ENCODE peak calls at places on chromosomes 3 and 15, in four cellular contexts. One of them, this sample, is unnamed.
A peak's percentile ranks its signal among the peaks of the same experiment; 100 is the strongest.

GRCh38 chr3:147351301-147351700 is 55.0 kb downstream of the ZIC4 start:
- DNase-seq in left ventricle myocardium superior: no peak
- DNase-seq in GM12891: no peak
- DNase-seq in stimulated activated CD4-positive, alpha-beta T cell treated with anti-CD3 and anti-CD28 coated beads, Interleukin-4, amount 100 ng/mL, for 48 hours: no peak
- DNase-seq in this sample: no peak

GRCh38 chr3:9491506-9491905 is 62.1 kb downstream of the LHFPL4 start:
- DNase-seq in GM12891: no peak
- DNase-seq in stimulated activated CD4-positive, alpha-beta T cell treated with anti-CD3 and anti-CD28 coated beads, Interleukin-4, amount 100 ng/mL, for 48 hours: no peak
- DNase-seq in left ventricle myocardium superior: no peak
- DNase-seq in this sample: no peak

GRCh38 chr15:91268510-91268909 is 168.5 kb downstream of the SV2B start:
- DNase-seq in stimulated activated CD4-positive, alpha-beta T cell treated with anti-CD3 and anti-CD28 coated beads, Interleukin-4, amount 100 ng/mL, for 48 hours: no peak
- DNase-seq in GM12891: no peak
- DNase-seq in left ventricle myocardium superior: no peak
- DNase-seq in this sample: peak; percentile 40

GRCh38 chr3:178525180-178525704 is 11.0 kb upstream of the KCNMB2 start:
- DNase-seq in GM12891: no peak
- DNase-seq in left ventricle myocardium superior: no peak
- DNase-seq in stimulated activated CD4-positive, alpha-beta T cell treated with anti-CD3 and anti-CD28 coated beads, Interleukin-4, amount 100 ng/mL, for 48 hours: no peak
- DNase-seq in this sample: no peak

GRCh38 chr3:37115451-37115850 is 58.9 kb downstream of the LRRFIP2 start:
- DNase-seq in stimulated activated CD4-positive, alpha-beta T cell treated with anti-CD3 and anti-CD28 coated beads, Interleukin-4, amount 100 ng/mL, for 48 hours: no peak
- DNase-seq in GM12891: no peak
- DNase-seq in left ventricle myocardium superior: no peak
- DNase-seq in this sample: no peak

GRCh38 chr15:73346735-73347312 is 21.9 kb downstream of the HCN4 start:
- DNase-seq in left ventricle myocardium superior: peak; percentile 84
- DNase-seq in stimulated activated CD4-positive, alpha-beta T cell treated with anti-CD3 and anti-CD28 coated beads, Interleukin-4, amount 100 ng/mL, for 48 hours: peak; percentile 44
- DNase-seq in GM12891: peak; percentile 53
- DNase-seq in this sample: peak; percentile 73

GRCh38 chr15:59999558-60000112 is 4.5 kb upstream of the FOXB1 start:
- DNase-seq in left ventricle myocardium superior: no peak
- DNase-seq in stimulated activated CD4-positive, alpha-beta T cell treated with anti-CD3 and anti-CD28 coated beads, Interleukin-4, amount 100 ng/mL, for 48 hours: no peak
- DNase-seq in GM12891: no peak
- DNase-seq in this sample: no peak

GRCh38 chr3:108088697-108089096 is 2.1 kb downstream of the CD47 start:
- DNase-seq in left ventricle myocardium superior: no peak
- DNase-seq in stimulated activated CD4-positive, alpha-beta T cell treated with anti-CD3 and anti-CD28 coated beads, Interleukin-4, amount 100 ng/mL, for 48 hours: no peak
- DNase-seq in GM12891: no peak
- DNase-seq in this sample: peak; percentile 76

GRCh38 chr3:184781801-184782200 is 30.2 kb upstream of the VPS8 start:
- DNase-seq in stimulated activated CD4-positive, alpha-beta T cell treated with anti-CD3 and anti-CD28 coated beads, Interleukin-4, amount 100 ng/mL, for 48 hours: no peak
- DNase-seq in GM12891: no peak
- DNase-seq in left ventricle myocardium superior: no peak
- DNase-seq in this sample: no peak

GRCh38 chr3:10928396-10928960 is 64.1 kb upstream of the SLC6A1 start:
- DNase-seq in stimulated activated CD4-positive, alpha-beta T cell treated with anti-CD3 and anti-CD28 coated beads, Interleukin-4, amount 100 ng/mL, for 48 hours: no peak
- DNase-seq in left ventricle myocardium superior: no peak
- DNase-seq in GM12891: no peak
- DNase-seq in this sample: no peak

GRCh38 chr15:52730163-52730562 is 51.0 kb upstream of the ATOSA start:
- DNase-seq in left ventricle myocardium superior: no peak
- DNase-seq in GM12891: no peak
- DNase-seq in stimulated activated CD4-positive, alpha-beta T cell treated with anti-CD3 and anti-CD28 coated beads, Interleukin-4, amount 100 ng/mL, for 48 hours: no peak
- DNase-seq in this sample: peak; percentile 52

GRCh38 chr15:48086162-48086561 is 34.6 kb upstream of the SLC24A5 start:
- DNase-seq in GM12891: no peak
- DNase-seq in left ventricle myocardium superior: no peak
- DNase-seq in stimulated activated CD4-positive, alpha-beta T cell treated with anti-CD3 and anti-CD28 coated beads, Interleukin-4, amount 100 ng/mL, for 48 hours: no peak
- DNase-seq in this sample: no peak

GRCh38 chr3:43159496-43160255 is 53.8 kb upstream of the POMGNT2 start:
- DNase-seq in GM12891: no peak
- DNase-seq in stimulated activated CD4-positive, alpha-beta T cell treated with anti-CD3 and anti-CD28 coated beads, Interleukin-4, amount 100 ng/mL, for 48 hours: no peak
- DNase-seq in left ventricle myocardium superior: no peak
- DNase-seq in this sample: no peak

GRCh38 chr15:67176195-67176971 is 78.1 kb downstream of the AAGAB start:
- DNase-seq in left ventricle myocardium superior: peak; percentile 84
- DNase-seq in GM12891: no peak
- DNase-seq in stimulated activated CD4-positive, alpha-beta T cell treated with anti-CD3 and anti-CD28 coated beads, Interleukin-4, amount 100 ng/mL, for 48 hours: no peak
- DNase-seq in this sample: no peak

GRCh38 chr15:89359471-89360293 is 25.1 kb upstream of the POLG start:
- DNase-seq in left ventricle myocardium superior: no peak
- DNase-seq in GM12891: no peak
- DNase-seq in stimulated activated CD4-positive, alpha-beta T cell treated with anti-CD3 and anti-CD28 coated beads, Interleukin-4, amount 100 ng/mL, for 48 hours: no peak
- DNase-seq in this sample: no peak

GRCh38 chr3:159499031-159499793 is 489.4 kb upstream of the IL12A start:
- DNase-seq in GM12891: no peak
- DNase-seq in left ventricle myocardium superior: no peak
- DNase-seq in stimulated activated CD4-positive, alpha-beta T cell treated with anti-CD3 and anti-CD28 coated beads, Interleukin-4, amount 100 ng/mL, for 48 hours: no peak
- DNase-seq in this sample: no peak

GRCh38 chr3:12706504-12707253 is 42.8 kb upstream of the RAF1 start:
- DNase-seq in GM12891: peak; percentile 49
- DNase-seq in stimulated activated CD4-positive, alpha-beta T cell treated with anti-CD3 and anti-CD28 coated beads, Interleukin-4, amount 100 ng/mL, for 48 hours: peak; percentile 43
- DNase-seq in left ventricle myocardium superior: no peak
- DNase-seq in this sample: peak; percentile 75

GRCh38 chr15:33956397-33956796 is 11.9 kb upstream of the CHRM5 start:
- DNase-seq in left ventricle myocardium superior: no peak
- DNase-seq in GM12891: no peak
- DNase-seq in stimulated activated CD4-positive, alpha-beta T cell treated with anti-CD3 and anti-CD28 coated beads, Interleukin-4, amount 100 ng/mL, for 48 hours: no peak
- DNase-seq in this sample: no peak

GRCh38 chr15:38414351-38414750 is 39.6 kb upstream of the FAM98B start:
- DNase-seq in left ventricle myocardium superior: peak; percentile 47
- DNase-seq in GM12891: no peak
- DNase-seq in stimulated activated CD4-positive, alpha-beta T cell treated with anti-CD3 and anti-CD28 coated beads, Interleukin-4, amount 100 ng/mL, for 48 hours: no peak
- DNase-seq in this sample: peak; percentile 24

GRCh38 chr15:41940441-41940857 is 31.9 kb downstream of the EHD4 start:
- DNase-seq in left ventricle myocardium superior: no peak
- DNase-seq in stimulated activated CD4-positive, alpha-beta T cell treated with anti-CD3 and anti-CD28 coated beads, Interleukin-4, amount 100 ng/mL, for 48 hours: peak; percentile 44
- DNase-seq in GM12891: no peak
- DNase-seq in this sample: peak; percentile 80

GRCh38 chr3:178482981-178483380 is 53.3 kb upstream of the KCNMB2 start:
- DNase-seq in stimulated activated CD4-positive, alpha-beta T cell treated with anti-CD3 and anti-CD28 coated beads, Interleukin-4, amount 100 ng/mL, for 48 hours: no peak
- DNase-seq in left ventricle myocardium superior: no peak
- DNase-seq in GM12891: no peak
- DNase-seq in this sample: no peak

GRCh38 chr3:131819656-131820055 is 215.2 kb downstream of the CPNE4 start:
- DNase-seq in left ventricle myocardium superior: no peak
- DNase-seq in stimulated activated CD4-positive, alpha-beta T cell treated with anti-CD3 and anti-CD28 coated beads, Interleukin-4, amount 100 ng/mL, for 48 hours: no peak
- DNase-seq in GM12891: no peak
- DNase-seq in this sample: no peak

GRCh38 chr3:187667526-187667925 is 2.7 kb downstream of the SST start:
- DNase-seq in GM12891: no peak
- DNase-seq in stimulated activated CD4-positive, alpha-beta T cell treated with anti-CD3 and anti-CD28 coated beads, Interleukin-4, amount 100 ng/mL, for 48 hours: no peak
- DNase-seq in left ventricle myocardium superior: no peak
- DNase-seq in this sample: no peak

GRCh38 chr3:9808345-9809037 is 1.6 kb upstream of the TTLL3 start:
- DNase-seq in left ventricle myocardium superior: no peak
- DNase-seq in stimulated activated CD4-positive, alpha-beta T cell treated with anti-CD3 and anti-CD28 coated beads, Interleukin-4, amount 100 ng/mL, for 48 hours: peak; percentile 35
- DNase-seq in GM12891: peak; percentile 56
- DNase-seq in this sample: peak; percentile 79

GRCh38 chr3:40649346-40649745 is 124.6 kb downstream of the ZNF621 start:
- DNase-seq in GM12891: no peak
- DNase-seq in stimulated activated CD4-positive, alpha-beta T cell treated with anti-CD3 and anti-CD28 coated beads, Interleukin-4, amount 100 ng/mL, for 48 hours: no peak
- DNase-seq in left ventricle myocardium superior: no peak
- DNase-seq in this sample: no peak

GRCh38 chr15:44798815-44799214 is 62.5 kb downstream of the TRIM69 start:
- DNase-seq in GM12891: no peak
- DNase-seq in left ventricle myocardium superior: no peak
- DNase-seq in stimulated activated CD4-positive, alpha-beta T cell treated with anti-CD3 and anti-CD28 coated beads, Interleukin-4, amount 100 ng/mL, for 48 hours: no peak
- DNase-seq in this sample: no peak

GRCh38 chr3:161914703-161915102 is 418.1 kb downstream of the OTOL1 start:
- DNase-seq in left ventricle myocardium superior: peak; percentile 44
- DNase-seq in GM12891: no peak
- DNase-seq in stimulated activated CD4-positive, alpha-beta T cell treated with anti-CD3 and anti-CD28 coated beads, Interleukin-4, amount 100 ng/mL, for 48 hours: no peak
- DNase-seq in this sample: no peak

GRCh38 chr3:159604151-159604581 is 384.5 kb upstream of the IL12A start:
- DNase-seq in stimulated activated CD4-positive, alpha-beta T cell treated with anti-CD3 and anti-CD28 coated beads, Interleukin-4, amount 100 ng/mL, for 48 hours: no peak
- DNase-seq in GM12891: no peak
- DNase-seq in left ventricle myocardium superior: peak; percentile 91
- DNase-seq in this sample: no peak

GRCh38 chr3:149771652-149772271 is 19.5 kb upstream of the COMMD2 start:
- DNase-seq in stimulated activated CD4-positive, alpha-beta T cell treated with anti-CD3 and anti-CD28 coated beads, Interleukin-4, amount 100 ng/mL, for 48 hours: peak; percentile 20
- DNase-seq in left ventricle myocardium superior: no peak
- DNase-seq in GM12891: no peak
- DNase-seq in this sample: peak; percentile 62

GRCh38 chr3:28191363-28191762 is 50.1 kb upstream of the CMC1 start:
- DNase-seq in left ventricle myocardium superior: no peak
- DNase-seq in stimulated activated CD4-positive, alpha-beta T cell treated with anti-CD3 and anti-CD28 coated beads, Interleukin-4, amount 100 ng/mL, for 48 hours: no peak
- DNase-seq in GM12891: no peak
- DNase-seq in this sample: no peak

GRCh38 chr15:63089260-63090043 is 32.2 kb upstream of the LACTB start:
- DNase-seq in left ventricle myocardium superior: peak; percentile 63
- DNase-seq in stimulated activated CD4-positive, alpha-beta T cell treated with anti-CD3 and anti-CD28 coated beads, Interleukin-4, amount 100 ng/mL, for 48 hours: no peak
- DNase-seq in GM12891: no peak
- DNase-seq in this sample: no peak

GRCh38 chr3:120064641-120065040 is 29.6 kb downstream of the GSK3B start:
- DNase-seq in GM12891: no peak
- DNase-seq in stimulated activated CD4-positive, alpha-beta T cell treated with anti-CD3 and anti-CD28 coated beads, Interleukin-4, amount 100 ng/mL, for 48 hours: no peak
- DNase-seq in left ventricle myocardium superior: no peak
- DNase-seq in this sample: no peak

GRCh38 chr15:96337354-96337990 is 7.0 kb downstream of the NR2F2 start:
- DNase-seq in GM12891: no peak
- DNase-seq in left ventricle myocardium superior: no peak
- DNase-seq in stimulated activated CD4-positive, alpha-beta T cell treated with anti-CD3 and anti-CD28 coated beads, Interleukin-4, amount 100 ng/mL, for 48 hours: no peak
- DNase-seq in this sample: no peak

GRCh38 chr3:43865376-43865775 is 174.6 kb downstream of the ABHD5 start:
- DNase-seq in GM12891: no peak
- DNase-seq in left ventricle myocardium superior: no peak
- DNase-seq in stimulated activated CD4-positive, alpha-beta T cell treated with anti-CD3 and anti-CD28 coated beads, Interleukin-4, amount 100 ng/mL, for 48 hours: no peak
- DNase-seq in this sample: no peak

GRCh38 chr3:58355174-58355573 is 22.5 kb downstream of the PXK start:
- DNase-seq in stimulated activated CD4-positive, alpha-beta T cell treated with anti-CD3 and anti-CD28 coated beads, Interleukin-4, amount 100 ng/mL, for 48 hours: no peak
- DNase-seq in left ventricle myocardium superior: no peak
- DNase-seq in GM12891: no peak
- DNase-seq in this sample: no peak

GRCh38 chr15:81315452-81316203 is 8.3 kb downstream of the STARD5 start:
- DNase-seq in stimulated activated CD4-positive, alpha-beta T cell treated with anti-CD3 and anti-CD28 coated beads, Interleukin-4, amount 100 ng/mL, for 48 hours: no peak
- DNase-seq in left ventricle myocardium superior: no peak
- DNase-seq in GM12891: no peak
- DNase-seq in this sample: peak; percentile 70

GRCh38 chr3:88617283-88617682 is 467.5 kb downstream of the C3orf38 start:
- DNase-seq in GM12891: no peak
- DNase-seq in stimulated activated CD4-positive, alpha-beta T cell treated with anti-CD3 and anti-CD28 coated beads, Interleukin-4, amount 100 ng/mL, for 48 hours: no peak
- DNase-seq in left ventricle myocardium superior: no peak
- DNase-seq in this sample: no peak

GRCh38 chr3:49813497-49814174 is at the start of gene UBA7:
- DNase-seq in left ventricle myocardium superior: peak; percentile 74
- DNase-seq in GM12891: peak; percentile 74
- DNase-seq in stimulated activated CD4-positive, alpha-beta T cell treated with anti-CD3 and anti-CD28 coated beads, Interleukin-4, amount 100 ng/mL, for 48 hours: no peak
- DNase-seq in this sample: peak; percentile 51

GRCh38 chr15:44532689-44533088 is 4.3 kb upstream of the EIF3J start:
- DNase-seq in GM12891: no peak
- DNase-seq in stimulated activated CD4-positive, alpha-beta T cell treated with anti-CD3 and anti-CD28 coated beads, Interleukin-4, amount 100 ng/mL, for 48 hours: no peak
- DNase-seq in left ventricle myocardium superior: no peak
- DNase-seq in this sample: no peak

GRCh38 chr3:129619726-129620162 is 13.3 kb upstream of the PLXND1 start:
- DNase-seq in GM12891: no peak
- DNase-seq in left ventricle myocardium superior: no peak
- DNase-seq in stimulated activated CD4-positive, alpha-beta T cell treated with anti-CD3 and anti-CD28 coated beads, Interleukin-4, amount 100 ng/mL, for 48 hours: no peak
- DNase-seq in this sample: no peak